ENCODE peak calls at places on chromosomes 2 and 18, in four cellular contexts. One of them, this sample, is unnamed.

GRCh38 chr2:66790651-66791181 is 355.8 kb downstream of the MEIS1 start:
- DNase-seq in mesenteric fat pad: no peak
- DNase-seq in activated gamma-delta T cell treated with Interleukin-2 at 50 U/mL for 16 hours: no peak
- DNase-seq in stomach: no peak
- DNase-seq in this sample: no peak

GRCh38 chr2:16326736-16327300 is 338.8 kb downstream of the CYRIA start:
- DNase-seq in mesenteric fat pad: no peak
- DNase-seq in activated gamma-delta T cell treated with Interleukin-2 at 50 U/mL for 16 hours: no peak
- DNase-seq in stomach: no peak
- DNase-seq in this sample: no peak

GRCh38 chr18:13616525-13617035 is 109.8 kb downstream of the FAM210A start:
- DNase-seq in mesenteric fat pad: no peak
- DNase-seq in activated gamma-delta T cell treated with Interleukin-2 at 50 U/mL for 16 hours: no peak
- DNase-seq in stomach: no peak
- DNase-seq in this sample: peak; percentile 77

GRCh38 chr2:165697727-165698620 is 96.1 kb downstream of the GALNT3 start:
- DNase-seq in mesenteric fat pad: no peak
- DNase-seq in activated gamma-delta T cell treated with Interleukin-2 at 50 U/mL for 16 hours: no peak
- DNase-seq in stomach: no peak
- DNase-seq in this sample: no peak

GRCh38 chr2:161415041-161415440 is 1.1 kb upstream of the TBR1 start:
- DNase-seq in mesenteric fat pad: no peak
- DNase-seq in activated gamma-delta T cell treated with Interleukin-2 at 50 U/mL for 16 hours: no peak
- DNase-seq in stomach: no peak
- DNase-seq in this sample: no peak

GRCh38 chr2:56474412-56475158 is 290.8 kb downstream of the CCDC85A start:
- DNase-seq in mesenteric fat pad: no peak
- DNase-seq in activated gamma-delta T cell treated with Interleukin-2 at 50 U/mL for 16 hours: no peak
- DNase-seq in stomach: no peak
- DNase-seq in this sample: no peak

GRCh38 chr2:27307545-27308358 is 493 bp downstream of the UCN start:
- DNase-seq in mesenteric fat pad: no peak
- DNase-seq in activated gamma-delta T cell treated with Interleukin-2 at 50 U/mL for 16 hours: no peak
- DNase-seq in stomach: no peak
- DNase-seq in this sample: no peak

GRCh38 chr18:3455090-3455640 is 5.2 kb downstream of the TGIF1 start:
- DNase-seq in mesenteric fat pad: no peak
- DNase-seq in activated gamma-delta T cell treated with Interleukin-2 at 50 U/mL for 16 hours: no peak
- DNase-seq in stomach: no peak
- DNase-seq in this sample: no peak

GRCh38 chr2:171529914-171530313 is 7.6 kb downstream of the CYBRD1 start:
- DNase-seq in mesenteric fat pad: no peak
- DNase-seq in activated gamma-delta T cell treated with Interleukin-2 at 50 U/mL for 16 hours: no peak
- DNase-seq in stomach: no peak
- DNase-seq in this sample: no peak

GRCh38 chr2:233081232-233081730 is 21.1 kb downstream of the INPP5D start:
- DNase-seq in mesenteric fat pad: peak; percentile 51
- DNase-seq in activated gamma-delta T cell treated with Interleukin-2 at 50 U/mL for 16 hours: peak; percentile 26
- DNase-seq in stomach: no peak
- DNase-seq in this sample: no peak

GRCh38 chr2:24206242-24206641 is 31.4 kb downstream of the FAM228A start:
- DNase-seq in mesenteric fat pad: no peak
- DNase-seq in activated gamma-delta T cell treated with Interleukin-2 at 50 U/mL for 16 hours: no peak
- DNase-seq in stomach: no peak
- DNase-seq in this sample: no peak

GRCh38 chr18:51107594-51108305 is 77.7 kb downstream of the SMAD4 start:
- DNase-seq in mesenteric fat pad: no peak
- DNase-seq in activated gamma-delta T cell treated with Interleukin-2 at 50 U/mL for 16 hours: no peak
- DNase-seq in stomach: no peak
- DNase-seq in this sample: no peak

GRCh38 chr2:231884438-231885140 is 41.6 kb downstream of the NPPC start:
- DNase-seq in mesenteric fat pad: peak; percentile 76
- DNase-seq in activated gamma-delta T cell treated with Interleukin-2 at 50 U/mL for 16 hours: no peak
- DNase-seq in stomach: no peak
- DNase-seq in this sample: no peak

GRCh38 chr2:159904127-159904564 is 106.1 kb upstream of the CD302 start:
- DNase-seq in mesenteric fat pad: no peak
- DNase-seq in activated gamma-delta T cell treated with Interleukin-2 at 50 U/mL for 16 hours: peak; percentile 60
- DNase-seq in stomach: no peak
- DNase-seq in this sample: no peak

GRCh38 chr2:43100883-43101662 is 125.3 kb downstream of the ZFP36L2 start:
- DNase-seq in mesenteric fat pad: no peak
- DNase-seq in activated gamma-delta T cell treated with Interleukin-2 at 50 U/mL for 16 hours: no peak
- DNase-seq in stomach: peak; percentile 45
- DNase-seq in this sample: no peak

GRCh38 chr2:1858733-1859132 is 114.4 kb upstream of the PXDN start:
- DNase-seq in mesenteric fat pad: no peak
- DNase-seq in activated gamma-delta T cell treated with Interleukin-2 at 50 U/mL for 16 hours: no peak
- DNase-seq in stomach: no peak
- DNase-seq in this sample: no peak

GRCh38 chr2:123993728-123994323 is 31.3 kb upstream of the CNTNAP5 start:
- DNase-seq in mesenteric fat pad: no peak
- DNase-seq in activated gamma-delta T cell treated with Interleukin-2 at 50 U/mL for 16 hours: no peak
- DNase-seq in stomach: peak; percentile 27
- DNase-seq in this sample: no peak

GRCh38 chr2:203600286-203600685 is 65.2 kb upstream of the RAPH1 start:
- DNase-seq in mesenteric fat pad: no peak
- DNase-seq in activated gamma-delta T cell treated with Interleukin-2 at 50 U/mL for 16 hours: no peak
- DNase-seq in stomach: no peak
- DNase-seq in this sample: no peak

GRCh38 chr2:7023542-7023941 is 106.3 kb downstream of the RNF144A start:
- DNase-seq in mesenteric fat pad: no peak
- DNase-seq in activated gamma-delta T cell treated with Interleukin-2 at 50 U/mL for 16 hours: no peak
- DNase-seq in stomach: no peak
- DNase-seq in this sample: no peak

GRCh38 chr2:142533083-142533482 is 344.4 kb upstream of the KYNU start:
- DNase-seq in mesenteric fat pad: no peak
- DNase-seq in activated gamma-delta T cell treated with Interleukin-2 at 50 U/mL for 16 hours: no peak
- DNase-seq in stomach: no peak
- DNase-seq in this sample: no peak

GRCh38 chr2:30254692-30255015 is 23.3 kb downstream of the LBH start:
- DNase-seq in mesenteric fat pad: no peak
- DNase-seq in activated gamma-delta T cell treated with Interleukin-2 at 50 U/mL for 16 hours: no peak
- DNase-seq in stomach: no peak
- DNase-seq in this sample: no peak

GRCh38 chr2:107808986-107809385 is 17.7 kb upstream of the RGPD4 start:
- DNase-seq in mesenteric fat pad: no peak
- DNase-seq in activated gamma-delta T cell treated with Interleukin-2 at 50 U/mL for 16 hours: no peak
- DNase-seq in stomach: no peak
- DNase-seq in this sample: no peak

GRCh38 chr18:57146956-57147636 is at the start of gene BOD1L2:
- DNase-seq in mesenteric fat pad: no peak
- DNase-seq in activated gamma-delta T cell treated with Interleukin-2 at 50 U/mL for 16 hours: no peak
- DNase-seq in stomach: no peak
- DNase-seq in this sample: no peak

GRCh38 chr18:61666876-61667590 is 225.8 kb downstream of the RNF152 start:
- DNase-seq in mesenteric fat pad: no peak
- DNase-seq in activated gamma-delta T cell treated with Interleukin-2 at 50 U/mL for 16 hours: no peak
- DNase-seq in stomach: no peak
- DNase-seq in this sample: no peak

GRCh38 chr2:212733273-212733672 is 194.7 kb upstream of the ERBB4 start:
- DNase-seq in mesenteric fat pad: no peak
- DNase-seq in activated gamma-delta T cell treated with Interleukin-2 at 50 U/mL for 16 hours: no peak
- DNase-seq in stomach: no peak
- DNase-seq in this sample: no peak

GRCh38 chr18:46422552-46423055 is 234.4 kb downstream of the LOXHD1 start:
- DNase-seq in mesenteric fat pad: peak; percentile 55
- DNase-seq in activated gamma-delta T cell treated with Interleukin-2 at 50 U/mL for 16 hours: no peak
- DNase-seq in stomach: no peak
- DNase-seq in this sample: no peak

GRCh38 chr2:168134485-168134884 is 112.9 kb downstream of the STK39 start:
- DNase-seq in mesenteric fat pad: no peak
- DNase-seq in activated gamma-delta T cell treated with Interleukin-2 at 50 U/mL for 16 hours: no peak
- DNase-seq in stomach: no peak
- DNase-seq in this sample: no peak

GRCh38 chr2:64939332-64939917 is 49.8 kb upstream of the SLC1A4 start:
- DNase-seq in mesenteric fat pad: no peak
- DNase-seq in activated gamma-delta T cell treated with Interleukin-2 at 50 U/mL for 16 hours: no peak
- DNase-seq in stomach: no peak
- DNase-seq in this sample: no peak

GRCh38 chr2:72538486-72538885 is 287.3 kb downstream of the EXOC6B start:
- DNase-seq in mesenteric fat pad: no peak
- DNase-seq in activated gamma-delta T cell treated with Interleukin-2 at 50 U/mL for 16 hours: no peak
- DNase-seq in stomach: no peak
- DNase-seq in this sample: no peak

GRCh38 chr18:74013955-74014354 is 133.7 kb downstream of the FBXO15 start:
- DNase-seq in mesenteric fat pad: no peak
- DNase-seq in activated gamma-delta T cell treated with Interleukin-2 at 50 U/mL for 16 hours: no peak
- DNase-seq in stomach: no peak
- DNase-seq in this sample: no peak

GRCh38 chr18:49368161-49368875 is 92.1 kb downstream of the DYM start:
- DNase-seq in mesenteric fat pad: no peak
- DNase-seq in activated gamma-delta T cell treated with Interleukin-2 at 50 U/mL for 16 hours: no peak
- DNase-seq in stomach: peak; percentile 50
- DNase-seq in this sample: no peak

GRCh38 chr2:237858294-237859081 is 935 bp upstream of the RAMP1 start:
- DNase-seq in mesenteric fat pad: peak; percentile 82
- DNase-seq in activated gamma-delta T cell treated with Interleukin-2 at 50 U/mL for 16 hours: no peak
- DNase-seq in stomach: peak; percentile 69
- DNase-seq in this sample: no peak

GRCh38 chr18:9240270-9240669 is 94.3 kb upstream of the TWSG1 start:
- DNase-seq in mesenteric fat pad: no peak
- DNase-seq in activated gamma-delta T cell treated with Interleukin-2 at 50 U/mL for 16 hours: no peak
- DNase-seq in stomach: no peak
- DNase-seq in this sample: no peak

GRCh38 chr2:172995323-172996244 is 80.1 kb upstream of the MAP3K20 start:
- DNase-seq in mesenteric fat pad: no peak
- DNase-seq in activated gamma-delta T cell treated with Interleukin-2 at 50 U/mL for 16 hours: no peak
- DNase-seq in stomach: no peak
- DNase-seq in this sample: no peak

GRCh38 chr2:589551-589950 is 87.7 kb downstream of the TMEM18 start:
- DNase-seq in mesenteric fat pad: no peak
- DNase-seq in activated gamma-delta T cell treated with Interleukin-2 at 50 U/mL for 16 hours: no peak
- DNase-seq in stomach: peak; percentile 74
- DNase-seq in this sample: no peak

GRCh38 chr2:19868705-19869550 is 32.9 kb downstream of the TTC32 start:
- DNase-seq in mesenteric fat pad: no peak
- DNase-seq in activated gamma-delta T cell treated with Interleukin-2 at 50 U/mL for 16 hours: peak; percentile 63
- DNase-seq in stomach: peak; percentile 54
- DNase-seq in this sample: no peak

This sample was measured in vagina.